ENCODE peak calls at places on chromosomes 1 and 21, in five cellular contexts. B, L, N, E and M are unnamed samples.

GRCh38 chr1:200780545-200781444 is 42.1 kb downstream of the CAMSAP2 start:
- DNase-seq in L (no peak), E (peak), N (no peak), B (no peak), M (no peak)

GRCh38 chr1:168422203-168422848 is 121.5 kb downstream of the XCL2 start:
- DNase-seq in E (peak), N (no peak), B (no peak), L (no peak), M (no peak)

GRCh38 chr1:244322791-244323521 is 128.8 kb downstream of the ADSS2 start:
- DNase-seq in E (peak), B (no peak), N (no peak), L (peak), M (peak)

GRCh38 chr1:16144325-16145029 is 11.4 kb downstream of the EPHA2 start:
- DNase-seq in L (no peak), N (no peak), B (no peak), E (no peak), M (no peak)

GRCh38 chr1:245614476-245614875 is 459.7 kb downstream of the KIF26B start:
- DNase-seq in L (no peak), B (no peak), E (peak), N (no peak), M (no peak)

GRCh38 chr1:116357487-116357886 is 15.6 kb upstream of the ATP1A1 start:
- DNase-seq in N (no peak), E (no peak), B (no peak), L (no peak), M (no peak)

GRCh38 chr21:44876849-44877575 is 3.5 kb upstream of the PTTG1IP start:
- DNase-seq in B (no peak), E (no peak), N (peak), L (no peak), M (no peak)

GRCh38 chr1:86542626-86543025 is 4.3 kb upstream of the CLCA4 start:
- DNase-seq in N (no peak), E (peak), L (no peak), B (no peak), M (no peak)

GRCh38 chr1:1264868-1265272 is 8.8 kb downstream of the UBE2J2 start:
- DNase-seq in B (no peak), L (no peak), E (peak), N (no peak), M (peak)

GRCh38 chr1:204323887-204324286 is 35.8 kb downstream of the PLEKHA6 start:
- DNase-seq in N (no peak), L (no peak), E (peak), B (no peak), M (peak)

GRCh38 chr1:3460653-3461237 is 6.3 kb downstream of the ARHGEF16 start:
- DNase-seq in L (peak), E (peak), N (no peak), B (no peak), M (no peak)

GRCh38 chr1:15703562-15703961 is 19.4 kb downstream of the PLEKHM2 start:
- DNase-seq in N (peak), B (no peak), E (peak), L (peak), M (peak)

DNA sequence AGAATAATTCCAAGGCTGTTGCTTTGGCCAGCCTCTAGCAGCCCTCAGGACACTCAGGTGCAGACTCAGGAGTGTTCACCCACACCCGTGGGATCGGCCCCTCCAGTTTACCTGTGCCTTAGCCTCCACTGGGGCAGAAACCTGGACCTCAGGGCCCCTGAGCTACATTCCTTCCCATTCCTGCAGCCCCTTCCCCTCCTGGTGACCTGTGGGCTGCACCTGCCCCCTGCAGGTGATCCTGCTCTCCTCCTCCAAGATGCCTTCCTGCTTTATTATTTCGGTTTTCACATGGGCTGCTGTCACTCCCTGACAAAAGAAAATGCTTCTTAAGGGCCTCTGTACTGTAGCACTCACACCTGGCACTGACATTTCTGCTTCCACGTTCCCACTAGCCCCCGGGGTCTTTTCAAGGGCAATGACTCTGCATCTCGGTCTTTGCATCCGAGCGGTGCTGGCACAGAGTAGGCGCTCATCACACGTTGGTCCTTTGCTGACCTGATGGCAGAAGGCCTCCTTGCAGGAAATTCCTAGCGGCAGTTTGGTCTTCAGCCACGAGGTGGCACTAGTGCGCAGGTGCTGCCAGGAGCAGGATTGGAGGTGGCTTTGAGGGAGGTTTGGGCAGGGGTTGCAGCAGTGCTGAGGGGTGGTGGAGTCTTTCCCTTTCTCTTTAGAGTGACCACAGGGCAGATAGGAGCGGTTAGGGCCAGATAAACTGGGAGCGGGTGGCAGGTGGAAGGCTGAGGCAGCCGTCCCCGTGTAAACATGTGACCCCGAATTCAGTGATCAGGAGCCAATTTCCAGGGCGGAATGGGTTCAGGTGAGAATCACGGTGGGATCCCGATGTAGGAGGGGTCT is 25.3 kb upstream of the ETV3 start:
- DNase-seq in B (peak), E (peak), L (peak), N (peak), M (peak)
- H3K4me3 ChIP-seq in B (no peak), E (no peak), L (no peak), N (no peak), M (peak)

GRCh38 chr1:66435541-66435940 is 98.4 kb upstream of the SGIP1 start:
- DNase-seq in L (no peak), B (no peak), N (no peak), E (no peak), M (no peak)

GRCh38 chr1:66439028-66439427 is 94.9 kb upstream of the SGIP1 start:
- DNase-seq in L (no peak), B (peak), N (no peak), E (peak), M (peak)

GRCh38 chr1:66437136-66437401 is 96.9 kb upstream of the SGIP1 start:
- DNase-seq in E (no peak), N (no peak), B (no peak), L (no peak), M (no peak)

GRCh38 chr1:66436378-66437135 is 97.4 kb upstream of the SGIP1 start:
- DNase-seq in B (peak), E (peak), L (no peak), N (no peak), M (peak)

GRCh38 chr1:66438062-66438970 is 95.6 kb upstream of the SGIP1 start:
- DNase-seq in N (no peak), B (no peak), L (no peak), E (no peak), M (peak)
- H3K4me3 ChIP-seq in N (no peak), B (no peak), L (no peak), E (no peak), M (peak)

DNA sequence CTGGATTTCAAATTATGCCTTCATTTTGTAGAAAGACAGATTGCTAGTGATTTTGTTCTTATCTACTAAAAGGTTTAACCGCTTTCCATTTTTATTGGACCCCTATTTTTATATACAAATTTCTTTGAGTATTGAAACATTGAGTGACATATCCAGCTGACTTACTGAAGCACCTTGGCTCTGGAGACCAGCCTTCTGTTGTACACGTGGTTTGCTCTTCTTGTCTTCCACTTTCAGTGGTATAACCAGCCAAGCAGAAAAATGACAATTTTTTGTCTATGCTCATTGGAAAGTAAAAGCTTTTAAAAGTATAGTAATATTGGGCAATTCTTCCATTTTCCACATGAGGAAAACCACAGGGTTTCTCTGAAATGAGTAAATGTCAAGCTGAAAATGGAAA is 4.4 kb downstream of the F13B start:
- DNase-seq in E (no peak), B (no peak), N (no peak), L (no peak), M (no peak)
- H3K4me3 ChIP-seq in E (no peak), B (no peak), N (no peak), L (no peak), M (no peak)

DNA sequence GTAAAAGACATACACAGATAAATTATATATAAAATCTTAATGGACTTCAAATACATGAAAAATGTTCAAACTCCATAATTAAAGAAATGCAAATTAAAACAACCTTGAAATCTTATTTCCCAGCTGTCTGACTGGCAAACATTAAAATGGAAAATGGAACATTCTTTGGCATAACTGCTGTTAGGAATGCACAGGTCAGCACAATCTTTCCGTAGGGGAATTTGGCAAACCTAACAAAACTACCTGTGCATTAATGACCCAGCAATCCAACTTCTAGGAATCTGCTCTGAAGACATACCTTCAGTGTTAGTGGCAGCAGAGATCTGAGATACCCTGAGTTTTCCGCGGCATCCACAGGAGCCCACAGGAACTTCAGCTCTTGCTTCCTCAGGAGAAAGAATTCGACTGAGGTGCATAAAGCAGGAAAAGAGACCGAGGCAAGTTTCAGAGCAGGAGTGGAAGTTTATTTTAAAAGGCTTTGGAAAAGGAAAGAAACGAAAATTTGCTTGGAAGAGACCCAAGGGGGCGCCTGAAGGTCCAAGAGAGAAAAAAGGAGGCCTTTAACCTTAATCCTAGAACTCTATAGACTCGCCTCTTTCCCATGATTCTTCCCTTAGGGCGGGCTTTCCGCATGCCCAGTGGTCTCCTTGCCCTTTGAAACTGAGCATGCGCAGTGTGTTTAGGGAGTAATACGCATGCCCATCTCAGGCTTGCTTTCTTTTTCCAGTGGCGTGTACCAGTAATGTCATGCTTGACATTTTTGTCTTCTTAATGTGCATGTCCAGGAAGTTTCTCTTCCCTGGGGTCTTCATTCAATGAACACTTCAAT is 24.8 kb downstream of the LYPD8 start:
- DNase-seq in E (no peak), N (no peak), B (no peak), L (no peak), M (no peak)
- H3K4me3 ChIP-seq in E (no peak), N (no peak), B (no peak), L (no peak), M (no peak)

DNA sequence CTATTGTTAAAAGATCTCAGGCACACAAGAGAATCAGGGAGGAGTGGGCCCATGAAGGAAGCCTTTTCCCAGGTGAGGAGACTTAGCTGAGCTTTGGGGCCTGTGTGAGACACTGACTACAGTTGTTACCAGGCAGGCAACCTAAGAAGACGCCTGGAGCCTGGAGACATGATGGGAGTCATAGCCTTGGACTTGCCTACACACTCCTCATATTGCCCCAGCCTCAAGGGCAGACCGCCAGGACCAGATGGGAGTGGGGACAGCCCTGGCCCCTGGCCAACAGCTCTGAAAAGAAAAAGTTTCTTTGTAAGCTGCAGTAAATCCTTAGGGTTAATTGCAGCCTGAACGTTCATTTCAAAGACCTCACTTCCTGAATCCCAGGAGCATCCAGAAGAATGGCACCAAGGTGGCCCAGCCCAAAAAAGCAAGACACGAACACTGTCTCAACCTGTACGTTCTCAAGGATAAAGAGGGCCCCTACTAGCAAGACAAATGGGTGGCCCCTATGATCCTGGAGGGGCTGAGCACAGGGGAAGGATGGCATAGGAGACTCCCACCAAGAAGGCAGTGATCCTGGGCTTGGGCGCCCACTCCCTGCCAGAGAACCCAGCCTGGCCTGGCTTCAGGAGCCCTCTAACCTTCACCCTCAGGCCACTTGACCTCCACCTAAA is 33.2 kb upstream of the BTG2 start:
- DNase-seq in B (peak), N (no peak), L (peak), E (no peak), M (no peak)
- H3K4me3 ChIP-seq in B (peak), N (no peak), L (no peak), E (no peak), M (no peak)